ENCODE peak calls at places on chromosome 3, in four cellular contexts. One of them, this sample, is unnamed. For H3K27me3, the result is how much of the 10 kb centered on the place peaks cover.

GRCh38 chr3:126127904-126128303 is 44.0 kb upstream of the SLC41A3 start:
- DNase-seq in psoas muscle: peak
- DNase-seq in foreskin keratinocyte: no peak
- DNase-seq in heart right ventricle: peak
- DNase-seq in this sample: no peak

GRCh38 chr3:195366200-195366910 is 76.5 kb downstream of the ACAP2 start:
- DNase-seq in psoas muscle: no peak
- DNase-seq in foreskin keratinocyte: no peak
- DNase-seq in heart right ventricle: no peak
- DNase-seq in this sample: no peak

GRCh38 chr3:61650719-61651118 is 89.3 kb downstream of the PTPRG start:
- DNase-seq in psoas muscle: no peak
- DNase-seq in foreskin keratinocyte: no peak
- DNase-seq in heart right ventricle: no peak
- DNase-seq in this sample: no peak

GRCh38 chr3:43996379-43997301 is 245.0 kb upstream of the TOPAZ1 start:
- DNase-seq in psoas muscle: no peak
- DNase-seq in foreskin keratinocyte: no peak
- DNase-seq in heart right ventricle: peak
- DNase-seq in this sample: peak

GRCh38 chr3:141393151-141394076 is 25.1 kb downstream of the ZBTB38 start:
- DNase-seq in psoas muscle: no peak
- DNase-seq in foreskin keratinocyte: no peak
- DNase-seq in heart right ventricle: no peak
- DNase-seq in this sample: peak

GRCh38 chr3:157542711-157543485 is 39.7 kb upstream of the VEPH1 start:
- DNase-seq in psoas muscle: peak
- DNase-seq in foreskin keratinocyte: no peak
- DNase-seq in heart right ventricle: peak
- DNase-seq in this sample: peak

GRCh38 chr3:44355634-44356033 is 17.1 kb downstream of the TCAIM start:
- DNase-seq in psoas muscle: no peak
- DNase-seq in foreskin keratinocyte: peak
- DNase-seq in heart right ventricle: peak
- DNase-seq in this sample: no peak

GRCh38 chr3:24305795-24306467 is 188.7 kb downstream of the THRB start:
- DNase-seq in psoas muscle: no peak
- DNase-seq in foreskin keratinocyte: no peak
- DNase-seq in heart right ventricle: no peak
- DNase-seq in this sample: no peak

GRCh38 chr3:133488785-133489367 is 84.6 kb upstream of the CDV3 start:
- DNase-seq in psoas muscle: no peak
- DNase-seq in foreskin keratinocyte: peak
- DNase-seq in heart right ventricle: no peak
- DNase-seq in this sample: no peak

GRCh38 chr3:143170043-143170442 is 50.5 kb downstream of the CHST2 start:
- DNase-seq in psoas muscle: no peak
- DNase-seq in foreskin keratinocyte: no peak
- DNase-seq in heart right ventricle: no peak
- DNase-seq in this sample: no peak

GRCh38 chr3:183540501-183541234 is 14.8 kb downstream of the KLHL6 start:
- DNase-seq in psoas muscle: no peak
- DNase-seq in foreskin keratinocyte: no peak
- DNase-seq in heart right ventricle: no peak
- DNase-seq in this sample: no peak

GRCh38 chr3:27633224-27633545 is 88.9 kb downstream of the EOMES start:
- DNase-seq in psoas muscle: no peak
- DNase-seq in foreskin keratinocyte: no peak
- DNase-seq in heart right ventricle: no peak
- DNase-seq in this sample: no peak

GRCh38 chr3:13210221-13210975 is 137.2 kb upstream of the IQSEC1 start:
- DNase-seq in psoas muscle: no peak
- DNase-seq in foreskin keratinocyte: no peak
- DNase-seq in heart right ventricle: no peak
- DNase-seq in this sample: peak

GRCh38 chr3:14537590-14538450 is 2.3 kb downstream of the GRIP2 start:
- DNase-seq in psoas muscle: peak
- DNase-seq in foreskin keratinocyte: no peak
- DNase-seq in heart right ventricle: no peak
- DNase-seq in this sample: peak

GRCh38 chr3:45020534-45020933 is 5.6 kb upstream of the CLEC3B start:
- DNase-seq in psoas muscle: no peak
- DNase-seq in foreskin keratinocyte: no peak
- DNase-seq in heart right ventricle: no peak
- DNase-seq in this sample: no peak

GRCh38 chr3:57952208-57952631 is 56.0 kb upstream of the FLNB start:
- DNase-seq in psoas muscle: peak
- DNase-seq in foreskin keratinocyte: no peak
- DNase-seq in heart right ventricle: peak
- DNase-seq in this sample: peak

GRCh38 chr3:81823882-81824395 is 62.5 kb upstream of the GBE1 start:
- DNase-seq in psoas muscle: no peak
- DNase-seq in foreskin keratinocyte: no peak
- DNase-seq in heart right ventricle: no peak
- DNase-seq in this sample: no peak

GRCh38 chr3:24507776-24508422 is 13.2 kb upstream of the THRB start:
- DNase-seq in psoas muscle: no peak
- DNase-seq in foreskin keratinocyte: no peak
- DNase-seq in heart right ventricle: no peak
- DNase-seq in this sample: no peak

GRCh38 chr3:68256635-68257034 is 602.2 kb upstream of the SUCLG2 start:
- DNase-seq in psoas muscle: no peak
- DNase-seq in foreskin keratinocyte: no peak
- DNase-seq in heart right ventricle: no peak
- DNase-seq in this sample: peak

GRCh38 chr3:58899159-58899952 is 150.5 kb downstream of the CFAP20DC start:
- DNase-seq in psoas muscle: peak
- DNase-seq in foreskin keratinocyte: no peak
- DNase-seq in heart right ventricle: peak
- DNase-seq in this sample: peak

GRCh38 chr3:37477275-37477674 is 302.9 kb upstream of the LRRFIP2 start:
- DNase-seq in psoas muscle: no peak
- DNase-seq in foreskin keratinocyte: no peak
- DNase-seq in heart right ventricle: no peak
- DNase-seq in this sample: no peak

GRCh38 chr3:46360904-46361303 is 7.0 kb downstream of the CCR2 start:
- DNase-seq in psoas muscle: peak
- DNase-seq in foreskin keratinocyte: no peak
- DNase-seq in heart right ventricle: no peak
- DNase-seq in this sample: no peak

GRCh38 chr3:112894258-112894657 is 47.6 kb upstream of the CD200R1L start:
- DNase-seq in psoas muscle: no peak
- DNase-seq in foreskin keratinocyte: peak
- DNase-seq in heart right ventricle: no peak
- DNase-seq in this sample: no peak

GRCh38 chr3:15768421-15769255 is 29.1 kb downstream of the ANKRD28 start:
- DNase-seq in psoas muscle: peak
- DNase-seq in foreskin keratinocyte: peak
- DNase-seq in heart right ventricle: no peak
- DNase-seq in this sample: no peak

GRCh38 chr3:187291001-187291511 is 481 bp downstream of the MASP1 start:
- DNase-seq in psoas muscle: no peak
- DNase-seq in foreskin keratinocyte: no peak
- DNase-seq in heart right ventricle: peak
- DNase-seq in this sample: no peak

GRCh38 chr3:34020761-34021635 is 222.6 kb downstream of the PDCD6IP start:
- DNase-seq in psoas muscle: no peak
- DNase-seq in foreskin keratinocyte: no peak
- DNase-seq in heart right ventricle: no peak
- DNase-seq in this sample: no peak

GRCh38 chr3:136135039-136135802 is 60.9 kb downstream of the MSL2 start:
- DNase-seq in psoas muscle: no peak
- DNase-seq in foreskin keratinocyte: no peak
- DNase-seq in heart right ventricle: no peak
- DNase-seq in this sample: peak

GRCh38 chr3:148796799-148797198 is 30.8 kb upstream of the CPB1 start:
- DNase-seq in psoas muscle: no peak
- DNase-seq in foreskin keratinocyte: peak
- DNase-seq in heart right ventricle: no peak
- DNase-seq in this sample: no peak

DNA sequence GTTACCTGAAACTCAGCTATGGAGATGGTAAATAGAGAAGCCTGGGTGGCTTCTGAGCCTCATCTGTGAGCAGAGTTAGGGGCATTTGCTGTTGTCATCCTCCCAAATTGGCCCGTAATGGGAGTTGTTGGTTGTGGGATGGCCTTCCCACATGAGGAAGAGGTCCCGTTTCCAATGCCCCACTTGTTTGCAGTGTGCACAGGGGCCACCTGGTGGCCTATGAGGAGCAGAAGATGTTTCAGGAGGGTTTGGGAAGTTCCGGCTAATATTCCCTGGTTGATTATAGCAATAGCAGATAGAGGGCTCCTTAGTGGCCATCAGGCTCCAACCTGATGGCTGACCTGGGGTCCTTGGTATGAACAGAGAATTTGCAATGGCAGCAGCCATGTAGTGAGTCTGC is 1546.5 kb downstream of the OTOL1 start:
- DNase-seq in psoas muscle: no peak
- DNase-seq in foreskin keratinocyte: no peak
- DNase-seq in heart right ventricle: no peak
- DNase-seq in this sample: peak
- TF ChIP-seq CTCF in psoas muscle: no peak
- TF ChIP-seq CTCF in foreskin keratinocyte: no peak
- TF ChIP-seq CTCF in heart right ventricle: no peak
- TF ChIP-seq CTCF in this sample: peak

GRCh38 chr3:38650248-38650940 is 907 bp upstream of the SCN5A start:
- DNase-seq in psoas muscle: no peak
- DNase-seq in foreskin keratinocyte: no peak
- DNase-seq in heart right ventricle: no peak
- DNase-seq in this sample: no peak
- H3K27me3 ChIP-seq in psoas muscle: under half
- H3K27me3 ChIP-seq in foreskin keratinocyte: half or more
- H3K27me3 ChIP-seq in heart right ventricle: under half
- H3K27me3 ChIP-seq in this sample: under half

GRCh38 chr3:171328419-171329082 is 131.7 kb downstream of the TNIK start:
- DNase-seq in psoas muscle: no peak
- DNase-seq in foreskin keratinocyte: no peak
- DNase-seq in heart right ventricle: no peak
- DNase-seq in this sample: peak
- TF ChIP-seq CTCF in psoas muscle: peak
- TF ChIP-seq CTCF in foreskin keratinocyte: peak
- TF ChIP-seq CTCF in heart right ventricle: peak
- TF ChIP-seq CTCF in this sample: peak

DNA sequence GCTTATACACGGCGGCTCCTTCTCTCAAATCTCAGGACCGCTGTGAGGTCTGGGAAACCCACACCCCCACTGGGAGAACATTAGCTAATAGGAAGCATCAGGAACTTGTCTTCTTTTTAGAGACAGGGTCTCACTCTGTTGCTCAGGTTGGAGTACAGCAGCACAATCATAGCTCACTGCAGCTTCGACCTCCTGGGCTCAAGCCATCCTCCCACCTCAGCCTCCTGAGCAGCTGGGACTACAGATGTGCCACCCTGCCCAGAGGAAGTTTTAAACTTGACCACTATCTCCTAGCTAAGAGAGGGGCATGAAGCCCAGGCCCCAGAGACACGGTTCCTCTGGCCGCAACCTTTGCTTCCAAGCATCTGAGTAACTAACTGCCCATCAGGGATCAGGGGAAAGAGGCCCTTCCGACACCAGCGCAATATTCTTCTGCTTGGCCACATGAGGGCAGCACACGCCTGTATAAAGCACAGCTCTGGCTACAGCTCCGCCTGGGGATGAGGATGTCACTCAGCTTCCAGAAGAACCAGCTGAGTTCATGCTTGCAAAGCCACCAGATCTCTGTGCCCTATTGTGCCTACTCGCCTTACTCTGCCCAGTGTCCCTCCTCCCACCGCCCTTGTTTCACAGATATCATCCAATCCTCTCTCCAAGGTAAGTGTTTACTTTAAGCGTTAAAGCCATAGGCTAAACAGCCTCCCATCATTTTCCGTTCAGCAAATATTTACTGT is 57.6 kb upstream of the SLC6A11 start:
- DNase-seq in psoas muscle: peak
- DNase-seq in foreskin keratinocyte: peak
- DNase-seq in heart right ventricle: peak
- DNase-seq in this sample: peak
- H3K27me3 ChIP-seq in psoas muscle: under half
- H3K27me3 ChIP-seq in foreskin keratinocyte: under half
- H3K27me3 ChIP-seq in heart right ventricle: under half
- H3K27me3 ChIP-seq in this sample: under half

GRCh38 chr3:42050126-42050525 is 41.0 kb upstream of the TRAK1 start:
- DNase-seq in psoas muscle: no peak
- DNase-seq in foreskin keratinocyte: no peak
- DNase-seq in heart right ventricle: no peak
- DNase-seq in this sample: no peak
- TF ChIP-seq CTCF in psoas muscle: no peak
- TF ChIP-seq CTCF in foreskin keratinocyte: no peak
- TF ChIP-seq CTCF in heart right ventricle: no peak
- TF ChIP-seq CTCF in this sample: no peak

GRCh38 chr3:123365450-123366143 is 83.3 kb downstream of the ADCY5 start:
- DNase-seq in psoas muscle: no peak
- DNase-seq in foreskin keratinocyte: no peak
- DNase-seq in heart right ventricle: peak
- DNase-seq in this sample: peak

GRCh38 chr3:123357275-123357674 is 91.6 kb downstream of the ADCY5 start:
- DNase-seq in psoas muscle: no peak
- DNase-seq in foreskin keratinocyte: no peak
- DNase-seq in heart right ventricle: no peak
- DNase-seq in this sample: no peak

DNA sequence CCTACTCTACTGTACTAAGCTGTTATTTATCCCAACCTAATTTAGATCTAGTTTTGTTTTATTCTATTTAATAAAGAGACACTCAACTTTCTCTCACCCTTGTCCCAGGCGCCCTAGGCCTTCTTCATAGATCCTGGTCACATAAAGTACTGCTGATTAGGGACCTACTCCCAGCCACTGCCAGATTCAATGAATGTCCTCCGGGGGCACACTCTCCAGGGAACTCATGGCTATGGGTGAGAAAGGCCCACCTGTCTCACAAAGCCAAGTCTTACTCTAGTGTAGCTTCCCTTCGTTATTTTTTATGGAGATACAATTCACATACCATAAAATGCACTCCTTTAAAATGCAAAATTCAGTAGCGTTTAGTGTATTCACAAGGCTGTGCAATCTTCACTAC is 87.9 kb downstream of the ADCY5 start:
- DNase-seq in psoas muscle: no peak
- DNase-seq in foreskin keratinocyte: no peak
- DNase-seq in heart right ventricle: no peak
- DNase-seq in this sample: no peak
- H3K27me3 ChIP-seq in psoas muscle: under half
- H3K27me3 ChIP-seq in foreskin keratinocyte: under half
- H3K27me3 ChIP-seq in heart right ventricle: under half
- H3K27me3 ChIP-seq in this sample: under half

GRCh38 chr3:98188553-98188952 is 22.1 kb downstream of the OR5H15 start:
- DNase-seq in psoas muscle: no peak
- DNase-seq in foreskin keratinocyte: no peak
- DNase-seq in heart right ventricle: no peak
- DNase-seq in this sample: no peak
- TF ChIP-seq CTCF in psoas muscle: peak
- TF ChIP-seq CTCF in foreskin keratinocyte: peak
- TF ChIP-seq CTCF in heart right ventricle: peak
- TF ChIP-seq CTCF in this sample: peak